ENCODE peak calls at places on chromosomes 3 and 15, in ten cellular contexts. One of them, this sample, is unnamed.

GRCh38 chr3:190169877-190170276 is 49.2 kb upstream of the P3H2 start:
- DNase-seq in stimulated activated CD4-positive, alpha-beta T cell treated with anti-CD3 and anti-CD28 coated beads, Interleukin-1b, Interleukin-23, amount 100 ng/mL, for 48 hours: no peak
- DNase-seq in ACHN: peak; percentile 47
- DNase-seq in Calu3: no peak
- DNase-seq in cardiac septum: no peak
- DNase-seq in activated B cell treated with CpG ODN at 0.5 μM for 24 hours: no peak
- DNase-seq in activated CD4-positive, alpha-beta T cell treated with anti-CD3 and anti-CD28 coated beads, Interleukin-2, amount 50 U/mL, for 1 hour: no peak
- DNase-seq in T-cell: no peak
- DNase-seq in activated CD8-positive, alpha-beta memory T cell treated with anti-CD3 and anti-CD28 coated beads for 24 hours: no peak
- DNase-seq in left colon: no peak
- DNase-seq in this sample: no peak

GRCh38 chr3:127970966-127971592 is 56.0 kb downstream of the KBTBD12 start:
- DNase-seq in activated CD8-positive, alpha-beta memory T cell treated with anti-CD3 and anti-CD28 coated beads for 24 hours: no peak
- DNase-seq in T-cell: peak; percentile 4
- DNase-seq in left colon: peak; percentile 27
- DNase-seq in activated CD4-positive, alpha-beta T cell treated with anti-CD3 and anti-CD28 coated beads, Interleukin-2, amount 50 U/mL, for 1 hour: no peak
- DNase-seq in cardiac septum: no peak
- DNase-seq in ACHN: peak; percentile 53
- DNase-seq in stimulated activated CD4-positive, alpha-beta T cell treated with anti-CD3 and anti-CD28 coated beads, Interleukin-1b, Interleukin-23, amount 100 ng/mL, for 48 hours: no peak
- DNase-seq in Calu3: peak; percentile 54
- DNase-seq in activated B cell treated with CpG ODN at 0.5 μM for 24 hours: no peak
- DNase-seq in this sample: peak; percentile 56

GRCh38 chr15:31366169-31366734 is 39.6 kb downstream of the KLF13 start:
- DNase-seq in left colon: no peak
- DNase-seq in stimulated activated CD4-positive, alpha-beta T cell treated with anti-CD3 and anti-CD28 coated beads, Interleukin-1b, Interleukin-23, amount 100 ng/mL, for 48 hours: no peak
- DNase-seq in ACHN: no peak
- DNase-seq in activated CD4-positive, alpha-beta T cell treated with anti-CD3 and anti-CD28 coated beads, Interleukin-2, amount 50 U/mL, for 1 hour: no peak
- DNase-seq in cardiac septum: no peak
- DNase-seq in T-cell: no peak
- DNase-seq in activated B cell treated with CpG ODN at 0.5 μM for 24 hours: no peak
- DNase-seq in activated CD8-positive, alpha-beta memory T cell treated with anti-CD3 and anti-CD28 coated beads for 24 hours: peak; percentile 78
- DNase-seq in Calu3: no peak
- DNase-seq in this sample: no peak

GRCh38 chr3:171896341-171896740 is 53.2 kb downstream of the TMEM212 start:
- DNase-seq in Calu3: no peak
- DNase-seq in stimulated activated CD4-positive, alpha-beta T cell treated with anti-CD3 and anti-CD28 coated beads, Interleukin-1b, Interleukin-23, amount 100 ng/mL, for 48 hours: no peak
- DNase-seq in left colon: no peak
- DNase-seq in activated B cell treated with CpG ODN at 0.5 μM for 24 hours: no peak
- DNase-seq in ACHN: no peak
- DNase-seq in activated CD8-positive, alpha-beta memory T cell treated with anti-CD3 and anti-CD28 coated beads for 24 hours: no peak
- DNase-seq in T-cell: no peak
- DNase-seq in activated CD4-positive, alpha-beta T cell treated with anti-CD3 and anti-CD28 coated beads, Interleukin-2, amount 50 U/mL, for 1 hour: no peak
- DNase-seq in cardiac septum: no peak
- DNase-seq in this sample: no peak

GRCh38 chr3:120555661-120556509 is 40.3 kb upstream of the NDUFB4 start:
- DNase-seq in activated CD8-positive, alpha-beta memory T cell treated with anti-CD3 and anti-CD28 coated beads for 24 hours: no peak
- DNase-seq in activated CD4-positive, alpha-beta T cell treated with anti-CD3 and anti-CD28 coated beads, Interleukin-2, amount 50 U/mL, for 1 hour: no peak
- DNase-seq in Calu3: no peak
- DNase-seq in cardiac septum: no peak
- DNase-seq in T-cell: no peak
- DNase-seq in left colon: peak; percentile 44
- DNase-seq in stimulated activated CD4-positive, alpha-beta T cell treated with anti-CD3 and anti-CD28 coated beads, Interleukin-1b, Interleukin-23, amount 100 ng/mL, for 48 hours: no peak
- DNase-seq in ACHN: no peak
- DNase-seq in activated B cell treated with CpG ODN at 0.5 μM for 24 hours: no peak
- DNase-seq in this sample: no peak

GRCh38 chr3:53803816-53804545 is 42.2 kb downstream of the CHDH start:
- DNase-seq in stimulated activated CD4-positive, alpha-beta T cell treated with anti-CD3 and anti-CD28 coated beads, Interleukin-1b, Interleukin-23, amount 100 ng/mL, for 48 hours: no peak
- DNase-seq in activated CD8-positive, alpha-beta memory T cell treated with anti-CD3 and anti-CD28 coated beads for 24 hours: no peak
- DNase-seq in ACHN: no peak
- DNase-seq in T-cell: no peak
- DNase-seq in Calu3: no peak
- DNase-seq in cardiac septum: peak; percentile 33
- DNase-seq in activated B cell treated with CpG ODN at 0.5 μM for 24 hours: no peak
- DNase-seq in left colon: no peak
- DNase-seq in activated CD4-positive, alpha-beta T cell treated with anti-CD3 and anti-CD28 coated beads, Interleukin-2, amount 50 U/mL, for 1 hour: no peak
- DNase-seq in this sample: no peak

GRCh38 chr3:242986-243706 is 46.6 kb downstream of the CHL1 start:
- DNase-seq in Calu3: peak; percentile 1
- DNase-seq in left colon: no peak
- DNase-seq in ACHN: peak; percentile 62
- DNase-seq in T-cell: no peak
- DNase-seq in activated B cell treated with CpG ODN at 0.5 μM for 24 hours: no peak
- DNase-seq in activated CD8-positive, alpha-beta memory T cell treated with anti-CD3 and anti-CD28 coated beads for 24 hours: no peak
- DNase-seq in stimulated activated CD4-positive, alpha-beta T cell treated with anti-CD3 and anti-CD28 coated beads, Interleukin-1b, Interleukin-23, amount 100 ng/mL, for 48 hours: no peak
- DNase-seq in activated CD4-positive, alpha-beta T cell treated with anti-CD3 and anti-CD28 coated beads, Interleukin-2, amount 50 U/mL, for 1 hour: no peak
- DNase-seq in cardiac septum: no peak
- DNase-seq in this sample: no peak

GRCh38 chr3:49723631-49724551 is at the start of gene GMPPB:
- DNase-seq in activated B cell treated with CpG ODN at 0.5 μM for 24 hours: peak; percentile 89
- DNase-seq in T-cell: peak; percentile 90
- DNase-seq in activated CD4-positive, alpha-beta T cell treated with anti-CD3 and anti-CD28 coated beads, Interleukin-2, amount 50 U/mL, for 1 hour: peak; percentile 90
- DNase-seq in ACHN: peak; percentile 95
- DNase-seq in left colon: peak; percentile 97
- DNase-seq in Calu3: peak; percentile 97
- DNase-seq in cardiac septum: peak; percentile 99
- DNase-seq in stimulated activated CD4-positive, alpha-beta T cell treated with anti-CD3 and anti-CD28 coated beads, Interleukin-1b, Interleukin-23, amount 100 ng/mL, for 48 hours: peak; percentile 95
- DNase-seq in activated CD8-positive, alpha-beta memory T cell treated with anti-CD3 and anti-CD28 coated beads for 24 hours: peak; percentile 96
- DNase-seq in this sample: peak; percentile 99

GRCh38 chr3:157347577-157348303 is 88.9 kb upstream of the PTX3 start:
- DNase-seq in left colon: no peak
- DNase-seq in stimulated activated CD4-positive, alpha-beta T cell treated with anti-CD3 and anti-CD28 coated beads, Interleukin-1b, Interleukin-23, amount 100 ng/mL, for 48 hours: no peak
- DNase-seq in activated B cell treated with CpG ODN at 0.5 μM for 24 hours: no peak
- DNase-seq in Calu3: no peak
- DNase-seq in activated CD4-positive, alpha-beta T cell treated with anti-CD3 and anti-CD28 coated beads, Interleukin-2, amount 50 U/mL, for 1 hour: no peak
- DNase-seq in T-cell: no peak
- DNase-seq in activated CD8-positive, alpha-beta memory T cell treated with anti-CD3 and anti-CD28 coated beads for 24 hours: no peak
- DNase-seq in cardiac septum: no peak
- DNase-seq in ACHN: no peak
- DNase-seq in this sample: no peak

GRCh38 chr15:47620960-47621681 is 96.2 kb upstream of the SEMA6D start:
- DNase-seq in ACHN: no peak
- DNase-seq in activated CD8-positive, alpha-beta memory T cell treated with anti-CD3 and anti-CD28 coated beads for 24 hours: no peak
- DNase-seq in T-cell: no peak
- DNase-seq in Calu3: no peak
- DNase-seq in stimulated activated CD4-positive, alpha-beta T cell treated with anti-CD3 and anti-CD28 coated beads, Interleukin-1b, Interleukin-23, amount 100 ng/mL, for 48 hours: no peak
- DNase-seq in activated B cell treated with CpG ODN at 0.5 μM for 24 hours: no peak
- DNase-seq in cardiac septum: no peak
- DNase-seq in left colon: no peak
- DNase-seq in activated CD4-positive, alpha-beta T cell treated with anti-CD3 and anti-CD28 coated beads, Interleukin-2, amount 50 U/mL, for 1 hour: no peak
- DNase-seq in this sample: no peak

GRCh38 chr3:157204431-157204830 is 44.5 kb upstream of the CCNL1 start:
- DNase-seq in Calu3: no peak
- DNase-seq in stimulated activated CD4-positive, alpha-beta T cell treated with anti-CD3 and anti-CD28 coated beads, Interleukin-1b, Interleukin-23, amount 100 ng/mL, for 48 hours: no peak
- DNase-seq in ACHN: peak; percentile 53
- DNase-seq in T-cell: no peak
- DNase-seq in activated B cell treated with CpG ODN at 0.5 μM for 24 hours: no peak
- DNase-seq in cardiac septum: no peak
- DNase-seq in activated CD4-positive, alpha-beta T cell treated with anti-CD3 and anti-CD28 coated beads, Interleukin-2, amount 50 U/mL, for 1 hour: no peak
- DNase-seq in left colon: no peak
- DNase-seq in activated CD8-positive, alpha-beta memory T cell treated with anti-CD3 and anti-CD28 coated beads for 24 hours: no peak
- DNase-seq in this sample: no peak

This sample was measured in GM10248.